ENCODE peak calls at places on chromosomes 7 and 10, in four cellular contexts. F, K, Q and G are unnamed samples.

GRCh38 chr10:33617381-33617780 is 282.9 kb upstream of the NRP1 start:
- DNase-seq in F (no peak), K (peak; percentile 60), Q (no peak), G (no peak)

GRCh38 chr7:2924866-2925840 is 81.0 kb upstream of the GNA12 start:
- DNase-seq in F (no peak), K (no peak), Q (no peak), G (no peak)

GRCh38 chr7:94050046-94050445 is 45.9 kb upstream of the BET1 start:
- DNase-seq in F (no peak), K (no peak), Q (no peak), G (no peak)

GRCh38 chr10:118495499-118495898 is 99.9 kb downstream of the PRLHR start:
- DNase-seq in F (no peak), K (no peak), Q (no peak), G (no peak)

GRCh38 chr7:150450491-150450992 is at the start of gene GIMAP8:
- DNase-seq in F (peak; percentile 71), K (no peak), Q (no peak), G (no peak)

GRCh38 chr7:74350751-74351150 is 61.5 kb downstream of the CLIP2 start:
- DNase-seq in F (no peak), K (no peak), Q (no peak), G (no peak)

GRCh38 chr7:15461576-15461975 is 100.2 kb downstream of the AGMO start:
- DNase-seq in F (no peak), K (peak; percentile 89), Q (no peak), G (no peak)

GRCh38 chr7:121133444-121133843 is 144.9 kb downstream of the CPED1 start:
- DNase-seq in F (no peak), K (no peak), Q (no peak), G (no peak)

GRCh38 chr7:99422091-99422624 is 13.4 kb downstream of the BUD31 start:
- DNase-seq in F (no peak), K (no peak), Q (no peak), G (no peak)

GRCh38 chr10:132305654-132306340 is 2.0 kb downstream of the STK32C start:
- DNase-seq in F (no peak), K (no peak), Q (no peak), G (no peak)

GRCh38 chr7:89503281-89503680 is 651.0 kb upstream of the STEAP1 start:
- DNase-seq in F (no peak), K (no peak), Q (no peak), G (no peak)

GRCh38 chr7:78081888-78082287 is 283.3 kb downstream of the PHTF2 start:
- DNase-seq in F (no peak), K (no peak), Q (no peak), G (no peak)

GRCh38 chr10:93471110-93471651 is 11.0 kb downstream of the MYOF start:
- DNase-seq in F (no peak), K (peak; percentile 97), Q (no peak), G (no peak)

GRCh38 chr7:148337566-148337965 is 253.0 kb upstream of the C7orf33 start:
- DNase-seq in F (no peak), K (no peak), Q (no peak), G (no peak)

GRCh38 chr10:24723788-24724380 is at the start of gene ARHGAP21:
- DNase-seq in F (peak; percentile 34), K (peak; percentile 79), Q (peak; percentile 75), G (peak; percentile 89)

GRCh38 chr7:674454-675410 is 51.8 kb upstream of the DNAAF5 start:
- DNase-seq in F (no peak), K (no peak), Q (no peak), G (no peak)

GRCh38 chr10:86759073-86759672 is 2.8 kb downstream of the BMPR1A start:
- DNase-seq in F (no peak), K (peak; percentile 30), Q (no peak), G (no peak)

GRCh38 chr7:74246497-74246896 is 7.7 kb downstream of the RFC2 start:
- DNase-seq in F (no peak), K (no peak), Q (no peak), G (no peak)

GRCh38 chr7:1091019-1091643 is 3.2 kb downstream of the GPER1 start:
- DNase-seq in F (no peak), K (no peak), Q (no peak), G (no peak)

GRCh38 chr7:96649981-96650380 is 59.7 kb downstream of the SEM1 start:
- DNase-seq in F (no peak), K (peak; percentile 39), Q (no peak), G (no peak)

GRCh38 chr10:110391541-110391940 is 86.8 kb upstream of the SMNDC1 start:
- DNase-seq in F (no peak), K (no peak), Q (no peak), G (no peak)

GRCh38 chr10:125144693-125145623 is 15.4 kb downstream of the CTBP2 start:
- DNase-seq in F (no peak), K (peak; percentile 63), Q (no peak), G (no peak)

GRCh38 chr7:100158229-100159098 is at the start of gene TRAPPC14:
- DNase-seq in F (peak; percentile 90), K (peak; percentile 71), Q (peak; percentile 92), G (peak; percentile 96)

GRCh38 chr10:27742195-27742925 is 3.3 kb downstream of the MKX start:
- DNase-seq in F (peak; percentile 81), K (peak; percentile 93), Q (peak; percentile 85), G (peak; percentile 95)

GRCh38 chr7:102193806-102194205 is 92.9 kb upstream of the SH2B2 start:
- DNase-seq in F (no peak), K (peak; percentile 52), Q (no peak), G (no peak)

GRCh38 chr10:35336921-35337741 is 822 bp downstream of the CCNY start:
- DNase-seq in F (no peak), K (no peak), Q (peak; percentile 72), G (no peak)

GRCh38 chr7:27656724-27657123 is 6.0 kb downstream of the HIBADH start:
- DNase-seq in F (no peak), K (no peak), Q (no peak), G (no peak)

GRCh38 chr10:110368556-110368955 is 63.8 kb upstream of the SMNDC1 start:
- DNase-seq in F (no peak), K (no peak), Q (no peak), G (no peak)

GRCh38 chr10:130351466-130352290 is 215.5 kb downstream of the GLRX3 start:
- DNase-seq in F (no peak), K (no peak), Q (peak; percentile 57), G (no peak)

GRCh38 chr7:120981888-120982615 is 6.5 kb upstream of the CPED1 start:
- DNase-seq in F (no peak), K (peak; percentile 60), Q (no peak), G (no peak)

GRCh38 chr7:158468700-158469296 is 118.8 kb downstream of the PTPRN2 start:
- DNase-seq in F (no peak), K (no peak), Q (no peak), G (no peak)

GRCh38 chr10:19828278-19829049 is 12.2 kb downstream of the PLXDC2 start:
- DNase-seq in F (no peak), K (peak; percentile 48), Q (no peak), G (no peak)

GRCh38 chr7:128946936-128947830 is 9.5 kb downstream of the IRF5 start:
- DNase-seq in F (no peak), K (no peak), Q (no peak), G (no peak)

GRCh38 chr7:101031082-101031481 is 11.2 kb downstream of the MUC17 start:
- DNase-seq in F (no peak), K (no peak), Q (no peak), G (no peak)

GRCh38 chr10:11880169-11881027 is 57.2 kb downstream of the PROSER2 start:
- DNase-seq in F (no peak), K (no peak), Q (no peak), G (no peak)
- TF ChIP-seq CTCF in F (no peak), K (no peak), Q (no peak), G (no peak)

DNA sequence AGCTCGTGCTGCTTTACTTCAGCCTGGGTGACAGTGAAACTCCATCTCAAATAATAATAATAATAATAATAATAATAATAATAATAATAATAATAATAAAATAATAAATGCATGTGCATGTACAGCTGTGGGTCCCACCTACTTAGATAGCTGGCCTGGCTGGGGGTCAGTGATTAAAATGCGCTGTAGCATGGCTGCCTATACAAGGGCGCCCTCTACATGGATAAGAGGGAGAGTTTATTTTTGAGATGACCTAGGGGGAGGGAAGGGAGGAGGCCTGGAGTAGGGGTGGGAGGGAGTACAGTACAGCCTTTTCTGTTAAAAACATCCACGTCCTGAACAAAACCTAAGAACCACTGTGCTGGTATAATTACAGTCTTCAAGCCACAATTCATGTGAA is 146.4 kb downstream of the TMEM178B start:
- DNase-seq in F (no peak), K (peak; percentile 9), Q (no peak), G (no peak)
- TF ChIP-seq CTCF in F (no peak), K (no peak), Q (peak; percentile 70), G (no peak)

DNA sequence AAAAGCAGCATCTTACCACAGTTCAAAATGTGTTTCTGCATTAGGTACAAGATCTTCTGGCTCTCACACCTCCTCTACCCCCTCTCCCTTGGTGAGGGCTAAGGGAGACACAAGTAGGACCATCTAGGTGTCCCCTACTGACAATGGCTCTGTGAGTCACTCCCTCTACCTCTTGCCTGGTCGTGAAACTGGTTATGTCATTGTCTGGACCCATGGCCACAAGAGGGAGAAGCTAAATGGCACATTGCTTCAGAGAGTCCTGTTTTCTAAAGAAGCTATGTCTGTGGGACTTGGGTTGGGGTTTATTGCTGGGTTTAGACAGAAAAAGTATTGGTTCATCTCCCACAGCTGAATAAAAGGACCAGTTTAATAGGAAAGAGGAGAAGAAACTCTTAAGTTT is 4.0 kb upstream of the PLXNA4 start:
- DNase-seq in F (no peak), K (no peak), Q (no peak), G (no peak)
- TF ChIP-seq CTCF in F (no peak), K (no peak), Q (no peak), G (no peak)

DNA sequence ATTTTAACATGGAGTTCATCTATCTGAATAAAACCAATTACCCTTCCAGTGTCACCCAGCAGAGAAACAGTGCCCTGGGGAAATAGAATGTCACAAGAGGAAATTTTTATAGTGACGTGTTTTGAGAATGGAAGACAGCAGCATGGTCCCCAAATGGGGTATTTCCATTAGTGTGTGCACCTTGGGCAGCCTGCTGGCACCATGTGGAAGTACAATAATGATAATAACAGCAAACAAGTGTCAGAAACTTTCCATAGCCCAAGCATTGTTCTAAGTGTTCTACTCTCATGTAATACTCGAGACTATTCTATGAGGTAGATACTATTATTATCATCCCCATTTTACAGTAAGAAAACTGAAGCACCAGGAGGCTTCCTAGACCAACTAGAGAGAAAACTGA is 2.2 kb upstream of the PDE1C start:
- DNase-seq in F (no peak), K (no peak), Q (no peak), G (no peak)
- TF ChIP-seq CTCF in F (no peak), K (no peak), Q (peak; percentile 58), G (peak; percentile 47)

GRCh38 chr10:96660297-96660696 is 60.0 kb downstream of the PIK3AP1 start:
- DNase-seq in F (no peak), K (no peak), Q (no peak), G (no peak)
- TF ChIP-seq CTCF in F (no peak), K (no peak), Q (no peak), G (no peak)